ENCODE peak calls at places on chromosomes 2 and 18, in seven cellular contexts. V is fibroblast of gingiva, A is GM03348, N is caudate nucleus, L is GM10248, P is HCT116, S is fibroblast of mammary gland. R is an unnamed sample.

GRCh38 chr2:69911985-69912563 is 2.8 kb upstream of the MXD1 start:
- DNase-seq in V (peak), A (peak), N (no peak), L (no peak), P (peak), S (peak), R (no peak)

GRCh38 chr18:44922968-44923367 is 242.3 kb downstream of the SETBP1 start:
- DNase-seq in V (no peak), A (no peak), N (no peak), L (no peak), P (no peak), S (peak), R (no peak)

GRCh38 chr2:15298769-15299168 is 262.4 kb downstream of the NBAS start:
- DNase-seq in V (no peak), A (no peak), N (no peak), L (no peak), P (no peak), S (peak), R (no peak)

GRCh38 chr18:70422061-70422965 is 133.5 kb downstream of the SOCS6 start:
- DNase-seq in V (peak), A (peak), N (no peak), L (no peak), P (peak), S (peak), R (peak)

GRCh38 chr2:159249955-159250723 is 36.4 kb downstream of the WDSUB1 start:
- DNase-seq in V (peak), A (peak), N (no peak), L (peak), P (peak), S (peak), R (no peak)

GRCh38 chr2:1559589-1560175 is 146.4 kb downstream of the TPO start:
- DNase-seq in V (no peak), A (no peak), N (no peak), L (no peak), P (no peak), S (no peak), R (no peak)

GRCh38 chr2:886072-887022 is 64.3 kb upstream of the SNTG2 start:
- DNase-seq in V (no peak), A (no peak), N (no peak), L (no peak), P (no peak), S (no peak), R (no peak)

GRCh38 chr2:168490015-168490874 is 34.2 kb downstream of the CERS6 start:
- DNase-seq in V (peak), A (no peak), N (no peak), L (peak), P (no peak), S (peak), R (no peak)

GRCh38 chr2:152682663-152683062 is 34.6 kb downstream of the PRPF40A start:
- DNase-seq in V (no peak), A (no peak), N (no peak), L (no peak), P (no peak), S (no peak), R (no peak)

GRCh38 chr2:69222984-69223658 is 163.9 kb downstream of the GFPT1 start:
- DNase-seq in V (no peak), A (peak), N (no peak), L (no peak), P (no peak), S (peak), R (peak)

GRCh38 chr18:12595571-12596255 is 62.2 kb downstream of the SPIRE1 start:
- DNase-seq in V (no peak), A (no peak), N (no peak), L (no peak), P (no peak), S (no peak), R (no peak)

GRCh38 chr2:226733189-226733858 is 66.3 kb downstream of the IRS1 start:
- DNase-seq in V (no peak), A (no peak), N (no peak), L (no peak), P (no peak), S (peak), R (no peak)

GRCh38 chr2:68762665-68763064 is 28.1 kb downstream of the ARHGAP25 start:
- DNase-seq in V (no peak), A (no peak), N (no peak), L (no peak), P (no peak), S (no peak), R (no peak)

GRCh38 chr18:80034852-80035406 is 695 bp downstream of the RBFA start:
- DNase-seq in V (no peak), A (peak), N (no peak), L (no peak), P (no peak), S (peak), R (no peak)

GRCh38 chr2:203360833-203361430 is 32.7 kb downstream of the ABI2 start:
- DNase-seq in V (no peak), A (no peak), N (no peak), L (peak), P (no peak), S (peak), R (no peak)

GRCh38 chr2:46900381-46900780 is 15.2 kb downstream of the MCFD2 start:
- DNase-seq in V (no peak), A (no peak), N (no peak), L (no peak), P (no peak), S (no peak), R (no peak)

GRCh38 chr2:160054984-160055725 is 7.3 kb downstream of the PLA2R1 start:
- DNase-seq in V (peak), A (peak), N (no peak), L (no peak), P (no peak), S (peak), R (no peak)

GRCh38 chr2:166882851-166883250 is 5.4 kb upstream of the XIRP2 start:
- DNase-seq in V (no peak), A (no peak), N (no peak), L (no peak), P (no peak), S (peak), R (no peak)

GRCh38 chr2:177573120-177573519 is 180.5 kb downstream of the AGPS start:
- DNase-seq in V (no peak), A (no peak), N (no peak), L (no peak), P (no peak), S (peak), R (no peak)

GRCh38 chr2:143284087-143284675 is 155.0 kb downstream of the ARHGAP15 start:
- DNase-seq in V (peak), A (peak), N (no peak), L (peak), P (peak), S (peak), R (no peak)

GRCh38 chr2:101803945-101804696 is 106.6 kb downstream of the MAP4K4 start:
- DNase-seq in V (peak), A (no peak), N (no peak), L (no peak), P (no peak), S (peak), R (no peak)

GRCh38 chr2:26640331-26640745 is 828 bp downstream of the CIB4 start:
- DNase-seq in V (peak), A (peak), N (no peak), L (no peak), P (peak), S (peak), R (peak)

GRCh38 chr2:110702981-110703380 is 25.1 kb upstream of the BUB1 start:
- DNase-seq in V (no peak), A (no peak), N (no peak), L (no peak), P (no peak), S (no peak), R (no peak)

GRCh38 chr18:58143391-58143790 is 99.4 kb downstream of the NEDD4L start:
- DNase-seq in V (no peak), A (no peak), N (no peak), L (no peak), P (no peak), S (no peak), R (no peak)